ENCODE peak calls at places on chromosomes 16 and 17, in four cellular contexts. Y, P, Z and U are unnamed samples. For H3K27me3, the result is how much of the 10 kb centered on the place peaks cover.

GRCh38 chr16:84065536-84066132 is 23.0 kb upstream of the SLC38A8 start:
- DNase-seq in Y (peak), P (peak), Z (no peak), U (peak)

GRCh38 chr17:58046230-58047094 is 36.8 kb upstream of the DYNLL2 start:
- DNase-seq in Y (no peak), P (no peak), Z (no peak), U (no peak)

GRCh38 chr16:68479271-68479670 is 31.0 kb upstream of the SMPD3 start:
- DNase-seq in Y (no peak), P (no peak), Z (no peak), U (no peak)

GRCh38 chr17:2794116-2794803 is 2.0 kb upstream of the RAP1GAP2 start:
- DNase-seq in Y (no peak), P (no peak), Z (no peak), U (no peak)

GRCh38 chr17:83133302-83134121 is 54.1 kb downstream of the METRNL start:
- DNase-seq in Y (no peak), P (no peak), Z (no peak), U (no peak)

GRCh38 chr17:81490599-81490992 is 22.0 kb downstream of the ACTG1 start:
- DNase-seq in Y (no peak), P (no peak), Z (no peak), U (no peak)

GRCh38 chr17:21537302-21537701 is 155.0 kb upstream of the KCNJ18 start:
- DNase-seq in Y (no peak), P (no peak), Z (no peak), U (no peak)

GRCh38 chr17:42459256-42459982 is 741 bp downstream of the ATP6V0A1 start:
- DNase-seq in Y (no peak), P (peak), Z (no peak), U (peak)

GRCh38 chr17:2192367-2193028 is 111.1 kb downstream of the SMG6 start:
- DNase-seq in Y (peak), P (no peak), Z (peak), U (peak)

GRCh38 chr16:87874639-87875472 is 5.5 kb upstream of the SLC7A5 start:
- DNase-seq in Y (no peak), P (no peak), Z (no peak), U (no peak)

GRCh38 chr17:46837521-46837920 is 13.9 kb upstream of the WNT9B start:
- DNase-seq in Y (no peak), P (no peak), Z (no peak), U (peak)

GRCh38 chr17:177762-178161 is 3.7 kb downstream of the DOC2B start:
- DNase-seq in Y (no peak), P (no peak), Z (no peak), U (no peak)

GRCh38 chr17:179721-180379 is 1.6 kb downstream of the DOC2B start:
- DNase-seq in Y (no peak), P (no peak), Z (no peak), U (no peak)

GRCh38 chr17:178292-179065 is 3.0 kb downstream of the DOC2B start:
- DNase-seq in Y (no peak), P (no peak), Z (no peak), U (no peak)

GRCh38 chr17:179066-179432 is 2.4 kb downstream of the DOC2B start:
- DNase-seq in Y (no peak), P (no peak), Z (no peak), U (no peak)

GRCh38 chr17:177155-177554 is 4.3 kb downstream of the DOC2B start:
- DNase-seq in Y (no peak), P (no peak), Z (no peak), U (no peak)
- H3K27me3 ChIP-seq in Y (under half), P (under half), Z (under half), U (under half)

DNA sequence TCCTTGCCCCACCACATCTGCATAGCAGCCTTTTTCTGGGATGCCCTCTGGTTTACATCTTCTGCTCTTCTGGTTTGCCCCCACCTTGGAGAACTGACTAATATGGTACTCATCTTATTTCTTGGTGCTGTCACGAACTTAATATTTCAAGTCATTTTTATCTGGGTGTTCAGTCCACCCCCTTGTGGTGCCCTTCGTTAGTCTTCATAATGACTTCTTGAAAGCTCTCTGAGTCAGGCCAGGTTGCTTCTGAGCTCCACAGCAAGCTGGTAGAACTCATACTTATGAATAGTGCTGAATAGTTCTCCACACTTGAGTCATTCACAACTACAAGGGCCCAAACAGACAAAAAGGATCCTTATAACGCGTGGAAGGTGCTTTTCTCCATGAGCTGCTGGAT is 35.8 kb upstream of the TEKT3 start:
- DNase-seq in Y (no peak), P (no peak), Z (no peak), U (no peak)
- TF ChIP-seq CTCF in Y (no peak), P (no peak), Z (no peak), U (no peak)

GRCh38 chr16:59404509-59404908 is 670.4 kb upstream of the GOT2 start:
- DNase-seq in Y (no peak), P (no peak), Z (no peak), U (no peak)

GRCh38 chr16:59397638-59398037 is 663.5 kb upstream of the GOT2 start:
- DNase-seq in Y (no peak), P (no peak), Z (no peak), U (no peak)

GRCh38 chr16:59400830-59401229 is 666.7 kb upstream of the GOT2 start:
- DNase-seq in Y (no peak), P (no peak), Z (no peak), U (no peak)
- H3K27ac ChIP-seq in Y (no peak), P (no peak), Z (no peak), U (no peak)

GRCh38 chr16:57159447-57159846 is 26.4 kb downstream of the PSME3IP1 start:
- DNase-seq in Y (no peak), P (no peak), Z (no peak), U (no peak)
- H3K27me3 ChIP-seq in Y (under half), P (under half), Z (under half), U (under half)

GRCh38 chr17:73215414-73215813 is 22.6 kb downstream of the COG1 start:
- DNase-seq in Y (no peak), P (no peak), Z (no peak), U (no peak)
- TF ChIP-seq CTCF in Y (peak), P (no peak), Z (no peak), U (no peak)